ENCODE peak calls at places on chromosome 9, in five cellular contexts. T, B, J, O and P are unnamed samples.

GRCh38 chr9:95224371-95225015 is 93.0 kb downstream of the FANCC start:
- DNase-seq in T (no peak), B (no peak), J (no peak), O (no peak), P (no peak)

GRCh38 chr9:4986291-4986690 is 1.2 kb downstream of the JAK2 start:
- DNase-seq in T (no peak), B (peak), J (no peak), O (no peak), P (no peak)

GRCh38 chr9:77764894-77765780 is 117.0 kb upstream of the GNA14 start:
- DNase-seq in T (no peak), B (peak), J (no peak), O (no peak), P (peak)

GRCh38 chr9:79037338-79037737 is 534.4 kb upstream of the TLE4 start:
- DNase-seq in T (no peak), B (no peak), J (no peak), O (no peak), P (no peak)

GRCh38 chr9:75455444-75455921 is 367.2 kb downstream of the OSTF1 start:
- DNase-seq in T (no peak), B (peak), J (no peak), O (no peak), P (no peak)

GRCh38 chr9:104795857-104796256 is 31.9 kb downstream of the NIPSNAP3B start:
- DNase-seq in T (no peak), B (no peak), J (no peak), O (no peak), P (no peak)

GRCh38 chr9:34898846-34899245 is 59.2 kb upstream of the PHF24 start:
- DNase-seq in T (peak), B (no peak), J (no peak), O (no peak), P (no peak)

GRCh38 chr9:82606761-82607382 is 456.1 kb downstream of the RASEF start:
- DNase-seq in T (peak), B (peak), J (no peak), O (no peak), P (peak)

GRCh38 chr9:128434340-128434739 is 13.7 kb downstream of the CERCAM start:
- DNase-seq in T (no peak), B (no peak), J (no peak), O (no peak), P (no peak)

GRCh38 chr9:38037981-38038306 is 31.1 kb downstream of the SHB start:
- DNase-seq in T (no peak), B (no peak), J (no peak), O (no peak), P (no peak)

GRCh38 chr9:119951591-119951990 is 582.4 kb upstream of the BRINP1 start:
- DNase-seq in T (no peak), B (no peak), J (no peak), O (no peak), P (no peak)

GRCh38 chr9:133943781-133944745 is 48.1 kb downstream of the VAV2 start:
- DNase-seq in T (no peak), B (no peak), J (peak), O (no peak), P (no peak)

GRCh38 chr9:12290166-12290869 is 402.9 kb upstream of the TYRP1 start:
- DNase-seq in T (no peak), B (no peak), J (no peak), O (no peak), P (no peak)

GRCh38 chr9:114098660-114099522 is at the start of gene KIF12:
- DNase-seq in T (no peak), B (no peak), J (peak), O (no peak), P (peak)

GRCh38 chr9:113302792-113303418 is at the start of gene RNF183:
- DNase-seq in T (no peak), B (no peak), J (no peak), O (no peak), P (no peak)

GRCh38 chr9:120191141-120191540 is 388.8 kb downstream of the CDK5RAP2 start:
- DNase-seq in T (no peak), B (no peak), J (no peak), O (no peak), P (no peak)

GRCh38 chr9:131668439-131669233 is 71.2 kb downstream of the RAPGEF1 start:
- DNase-seq in T (no peak), B (no peak), J (no peak), O (peak), P (no peak)

GRCh38 chr9:124456341-124457078 is 6.3 kb downstream of the ADGRD2 start:
- DNase-seq in T (no peak), B (no peak), J (no peak), O (no peak), P (no peak)

GRCh38 chr9:136305822-136306690 is 2.2 kb upstream of the CCDC187 start:
- DNase-seq in T (no peak), B (no peak), J (no peak), O (no peak), P (no peak)

GRCh38 chr9:87712801-87713277 is 13.1 kb upstream of the CTSL start:
- DNase-seq in T (no peak), B (no peak), J (no peak), O (no peak), P (no peak)

GRCh38 chr9:38656896-38657295 is 36.5 kb upstream of the ANKRD18A start:
- DNase-seq in T (no peak), B (no peak), J (no peak), O (no peak), P (no peak)

GRCh38 chr9:101443358-101443757 is 7.8 kb upstream of the ALDOB start:
- DNase-seq in T (peak), B (no peak), J (peak), O (no peak), P (no peak)

GRCh38 chr9:71384343-71384742 is 262.9 kb upstream of the TRPM3 start:
- DNase-seq in T (no peak), B (no peak), J (no peak), O (no peak), P (no peak)

GRCh38 chr9:71748280-71748743 is 20.0 kb downstream of the CEMIP2 start:
- DNase-seq in T (no peak), B (peak), J (no peak), O (no peak), P (no peak)

GRCh38 chr9:38345851-38346755 is 46.4 kb upstream of the ALDH1B1 start:
- DNase-seq in T (no peak), B (no peak), J (no peak), O (no peak), P (no peak)

GRCh38 chr9:134422301-134422700 is 96.0 kb downstream of the RXRA start:
- DNase-seq in T (no peak), B (no peak), J (no peak), O (no peak), P (peak)

GRCh38 chr9:79446540-79447307 is 125.0 kb upstream of the TLE4 start:
- DNase-seq in T (no peak), B (no peak), J (no peak), O (no peak), P (no peak)

GRCh38 chr9:114798793-114799427 is 6.9 kb downstream of the TNFSF15 start:
- DNase-seq in T (no peak), B (no peak), J (no peak), O (no peak), P (no peak)

GRCh38 chr9:35341021-35341420 is 148.9 kb upstream of the RUSC2 start:
- DNase-seq in T (no peak), B (no peak), J (no peak), O (no peak), P (no peak)

GRCh38 chr9:134243778-134244467 is 79.6 kb upstream of the RNU6ATAC start:
- DNase-seq in T (no peak), B (no peak), J (no peak), O (peak), P (no peak)

GRCh38 chr9:135526089-135526729 is 5.0 kb downstream of the LCN1 start:
- DNase-seq in T (no peak), B (no peak), J (no peak), O (no peak), P (no peak)

GRCh38 chr9:129052592-129052991 is 16.2 kb downstream of the MIGA2 start:
- DNase-seq in T (no peak), B (no peak), J (peak), O (no peak), P (peak)

GRCh38 chr9:6413365-6414263 is 615 bp downstream of the UHRF2 start:
- DNase-seq in T (peak), B (peak), J (peak), O (peak), P (peak)

GRCh38 chr9:91907387-91908292 is 42.4 kb downstream of the ROR2 start:
- DNase-seq in T (no peak), B (no peak), J (no peak), O (no peak), P (no peak)

GRCh38 chr9:96646081-96646991 is 8.8 kb downstream of the PRXL2C start:
- DNase-seq in T (no peak), B (no peak), J (no peak), O (no peak), P (no peak)